ENCODE peak calls at places on chromosomes 5 and 9, in four cellular contexts. Z is Right ventricle myocardium inferior, U is GM23248, F is G401. R is an unnamed sample.

GRCh38 chr5:123809594-123810172 is 297.7 kb downstream of the CSNK1G3 start:
- DNase-seq in U (no peak), Z (no peak), F (peak; percentile 81), R (no peak)

GRCh38 chr9:4318741-4319140 is 18.9 kb upstream of the GLIS3 start:
- DNase-seq in Z (no peak), U (peak; percentile 39), F (no peak), R (no peak)

GRCh38 chr5:41161271-41161670 is 52.1 kb downstream of the C6 start:
- DNase-seq in U (peak; percentile 39), Z (no peak), F (no peak), R (no peak)

GRCh38 chr9:127816362-127816725 is 13.7 kb downstream of the FPGS start:
- DNase-seq in F (no peak), U (no peak), Z (peak; percentile 50), R (no peak)

GRCh38 chr5:87686975-87687374 is 274.2 kb upstream of the CCNH start:
- DNase-seq in U (no peak), F (no peak), Z (no peak), R (no peak)

GRCh38 chr9:96655198-96655851 is at the start of gene PRXL2C:
- DNase-seq in U (peak; percentile 88), F (peak; percentile 45), Z (peak; percentile 94), R (peak; percentile 77)

GRCh38 chr9:98611986-98612505 is 96.7 kb downstream of the GABBR2 start:
- DNase-seq in U (no peak), F (peak; percentile 29), Z (no peak), R (no peak)

GRCh38 chr9:121895836-121896544 is 197.1 kb downstream of the TTLL11 start:
- DNase-seq in Z (no peak), F (peak; percentile 87), U (no peak), R (peak; percentile 32)

GRCh38 chr5:131587541-131587940 is 47.5 kb downstream of the RAPGEF6 start:
- DNase-seq in F (no peak), U (peak; percentile 54), Z (no peak), R (no peak)

GRCh38 chr5:158209219-158209908 is 350.4 kb upstream of the CLINT1 start:
- DNase-seq in U (no peak), Z (no peak), F (no peak), R (no peak)

GRCh38 chr9:33017283-33018041 is 7.6 kb upstream of the DNAJA1 start:
- DNase-seq in Z (no peak), U (no peak), F (no peak), R (no peak)

GRCh38 chr5:142095651-142096330 is 12.8 kb upstream of the NDFIP1 start:
- DNase-seq in U (peak; percentile 26), F (no peak), Z (no peak), R (no peak)

GRCh38 chr5:111017731-111018130 is 53.8 kb upstream of the TSLP start:
- DNase-seq in Z (no peak), F (no peak), U (peak; percentile 3), R (no peak)

GRCh38 chr9:137162505-137163100 is 7.2 kb downstream of the LRRC26 start:
- DNase-seq in F (no peak), U (peak; percentile 34), Z (no peak), R (peak; percentile 61)

GRCh38 chr9:93081081-93081529 is 14.9 kb upstream of the CARD19 start:
- DNase-seq in F (no peak), U (peak; percentile 54), Z (peak; percentile 13), R (no peak)

GRCh38 chr9:17793713-17794622 is 215.1 kb downstream of the SH3GL2 start:
- DNase-seq in Z (no peak), F (peak; percentile 60), U (peak; percentile 32), R (peak; percentile 21)

GRCh38 chr5:25009063-25009462 is 364.3 kb upstream of the CDH10 start:
- DNase-seq in Z (no peak), F (no peak), U (no peak), R (no peak)

GRCh38 chr5:176824604-176825003 is 14.2 kb downstream of the UNC5A start:
- DNase-seq in F (no peak), Z (no peak), U (no peak), R (no peak)

GRCh38 chr5:72452515-72453259 is 54.5 kb downstream of the ZNF366 start:
- DNase-seq in U (peak; percentile 77), Z (peak; percentile 80), F (no peak), R (no peak)

GRCh38 chr9:16013366-16013765 is 460.5 kb downstream of the CCDC171 start:
- DNase-seq in U (no peak), F (no peak), Z (no peak), R (no peak)

GRCh38 chr5:133934822-133935793 is 33.3 kb downstream of the C5orf15 start:
- DNase-seq in U (no peak), Z (no peak), F (no peak), R (no peak)

GRCh38 chr9:34279431-34279830 is 49.6 kb downstream of the KIF24 start:
- DNase-seq in F (no peak), U (peak; percentile 9), Z (no peak), R (no peak)

GRCh38 chr9:134694714-134695113 is 53.1 kb downstream of the COL5A1 start:
- DNase-seq in Z (no peak), F (no peak), U (no peak), R (no peak)

GRCh38 chr9:71664566-71664965 is 103.7 kb downstream of the CEMIP2 start:
- DNase-seq in Z (no peak), F (no peak), U (no peak), R (no peak)

GRCh38 chr5:115490601-115491000 is 54.0 kb downstream of the FEM1C start:
- DNase-seq in U (no peak), Z (no peak), F (no peak), R (peak; percentile 15)

GRCh38 chr9:100295240-100295639 is 57.5 kb downstream of the TEX10 start:
- DNase-seq in F (no peak), Z (no peak), U (no peak), R (no peak)

GRCh38 chr5:5306696-5307095 is 115.8 kb upstream of the ICE1 start:
- DNase-seq in Z (no peak), F (no peak), U (peak; percentile 77), R (no peak)

GRCh38 chr9:94139672-94140417 is 55.6 kb downstream of the PTPDC1 start:
- DNase-seq in U (peak; percentile 93), Z (peak; percentile 87), F (peak; percentile 73), R (no peak)

GRCh38 chr5:90326995-90327394 is 82.6 kb downstream of the CETN3 start:
- DNase-seq in F (no peak), U (no peak), Z (no peak), R (no peak)

GRCh38 chr9:128421474-128422010 is 885 bp downstream of the CERCAM start:
- DNase-seq in U (peak; percentile 85), F (no peak), Z (no peak), R (no peak)

GRCh38 chr5:123617561-123617960 is 105.6 kb downstream of the CSNK1G3 start:
- DNase-seq in U (no peak), F (no peak), Z (no peak), R (no peak)

R was measured in GM23338.